ENCODE peak calls at places on chromosome 3, in seven cellular contexts. M is stimulated activated CD4-positive, alpha-beta T cell treated with anti-CD3 and anti-CD28 coated beads, Interleukin-1b, Interleukin-23, amount 100 ng/mL, for 24 hours; R is pons; N is amniotic stem cell; C is GM23338; U is fibroblast of pulmonary artery; W is G401. T is an unnamed sample.

GRCh38 chr3:170205302-170205701 is 16.9 kb upstream of the PRKCI start:
- DNase-seq in C (no peak), R (no peak), M (no peak), U (no peak), N (no peak), W (no peak), T (no peak)

GRCh38 chr3:14467723-14468620 is 65.6 kb downstream of the SLC6A6 start:
- DNase-seq in U (peak), C (peak), N (peak), M (no peak), W (peak), R (peak), T (peak)

GRCh38 chr3:111691293-111691909 is 96.3 kb upstream of the ZBED2 start:
- DNase-seq in C (peak), W (peak), U (peak), R (peak), M (no peak), N (peak), T (peak)

GRCh38 chr3:31274406-31275024 is 258.2 kb upstream of the STT3B start:
- DNase-seq in R (no peak), N (no peak), U (peak), C (no peak), W (no peak), M (no peak), T (no peak)

GRCh38 chr3:152768478-152768877 is 66.5 kb upstream of the P2RY1 start:
- DNase-seq in W (no peak), M (no peak), R (no peak), C (no peak), U (no peak), N (no peak), T (no peak)

GRCh38 chr3:124823648-124824047 is 63.5 kb downstream of the ITGB5 start:
- DNase-seq in W (no peak), R (no peak), C (no peak), N (no peak), U (no peak), M (no peak), T (no peak)

GRCh38 chr3:46351646-46352045 is 2.3 kb upstream of the CCR2 start:
- DNase-seq in W (no peak), U (no peak), C (no peak), R (no peak), M (no peak), N (no peak), T (no peak)

GRCh38 chr3:130925628-130926027 is 31.7 kb downstream of the ATP2C1 start:
- DNase-seq in M (no peak), N (no peak), U (peak), C (no peak), R (no peak), W (no peak), T (no peak)

GRCh38 chr3:156317457-156317856 is 197.1 kb downstream of the KCNAB1 start:
- DNase-seq in R (no peak), C (peak), N (no peak), U (peak), M (no peak), W (no peak), T (no peak)

GRCh38 chr3:106305127-106305526 is 436.3 kb upstream of the CBLB start:
- DNase-seq in M (no peak), N (no peak), C (no peak), W (no peak), R (no peak), U (peak), T (no peak)

GRCh38 chr3:128573707-128574162 is 76.9 kb downstream of the RPN1 start:
- DNase-seq in R (no peak), N (no peak), U (no peak), M (no peak), W (no peak), C (no peak), T (no peak)

GRCh38 chr3:38739931-38740330 is 76.1 kb downstream of the SCN10A start:
- DNase-seq in W (no peak), U (no peak), R (no peak), C (no peak), M (no peak), N (no peak), T (no peak)

GRCh38 chr3:157794771-157795170 is 291.6 kb upstream of the VEPH1 start:
- DNase-seq in C (no peak), U (peak), W (no peak), N (peak), R (no peak), M (no peak), T (no peak)

GRCh38 chr3:196793224-196793623 is 53.6 kb downstream of the PAK2 start:
- DNase-seq in W (no peak), C (peak), M (no peak), U (peak), N (peak), R (no peak), T (peak)

GRCh38 chr3:88057650-88058321 is 1.0 kb downstream of the CGGBP1 start:
- DNase-seq in U (peak), C (no peak), M (no peak), N (no peak), R (peak), W (peak), T (peak)

GRCh38 chr3:124565013-124565412 is 165.2 kb upstream of the UMPS start:
- DNase-seq in M (peak), W (peak), R (peak), C (peak), N (peak), U (peak), T (peak)

GRCh38 chr3:167115331-167115934 is 264.7 kb downstream of the ZBBX start:
- DNase-seq in N (no peak), R (no peak), M (no peak), U (no peak), C (no peak), W (no peak), T (no peak)

GRCh38 chr3:126495786-126496185 is 20.1 kb upstream of the ZXDC start:
- DNase-seq in N (no peak), R (no peak), U (no peak), C (no peak), W (no peak), M (no peak), T (no peak)

GRCh38 chr3:185937689-185938374 is at the start of gene TRA2B:
- DNase-seq in W (peak), N (peak), C (peak), R (peak), M (peak), U (peak), T (peak)

GRCh38 chr3:120693439-120694172 is 11.6 kb upstream of the HGD start:
- DNase-seq in C (no peak), M (no peak), W (no peak), U (peak), N (no peak), R (peak), T (no peak)

GRCh38 chr3:1808590-1808989 is 290.1 kb upstream of the CNTN4 start:
- DNase-seq in N (no peak), U (no peak), R (no peak), W (no peak), C (no peak), M (no peak), T (no peak)

GRCh38 chr3:13536832-13537231 is 12.1 kb upstream of the FBLN2 start:
- DNase-seq in N (no peak), C (peak), W (no peak), U (peak), R (no peak), M (no peak), T (no peak)

GRCh38 chr3:127815001-127815400 is 7.3 kb downstream of the MGLL start:
- DNase-seq in M (no peak), R (no peak), C (no peak), U (no peak), N (no peak), W (no peak), T (no peak)

GRCh38 chr3:52844290-52844985 is 9.6 kb upstream of the MUSTN1 start:
- DNase-seq in C (no peak), N (no peak), R (no peak), M (no peak), W (no peak), U (no peak), T (no peak)

GRCh38 chr3:155664922-155665695 is 79.8 kb downstream of the PLCH1 start:
- DNase-seq in R (peak), W (peak), C (peak), U (peak), N (no peak), M (no peak), T (no peak)

GRCh38 chr3:161274691-161275298 is 53.7 kb downstream of the NMD3 start:
- DNase-seq in R (peak), W (peak), M (peak), C (peak), N (no peak), U (peak), T (peak)

GRCh38 chr3:89049119-89049518 is 58.3 kb upstream of the EPHA3 start:
- DNase-seq in C (peak), M (no peak), W (no peak), U (no peak), R (no peak), N (no peak), T (peak)

GRCh38 chr3:63400259-63400860 is 122.3 kb downstream of the SYNPR start:
- DNase-seq in W (peak), M (no peak), C (no peak), R (no peak), U (peak), N (no peak), T (no peak)

GRCh38 chr3:103609472-103609871 is 1174.7 kb downstream of the ZPLD1 start:
- DNase-seq in M (no peak), R (no peak), N (no peak), U (no peak), W (no peak), C (no peak), T (no peak)

T was measured in ELF-1.